ENCODE peak calls at places on chromosomes 11 and 22, in six cellular contexts. O is cardiac muscle cell; Z is upper lobe of right lung; D is H1; G is CD4-positive, alpha-beta T cell; S is endodermal cell. T is an unnamed sample.

GRCh38 chr11:48162197-48162886 is 54.3 kb upstream of the OR4B1 start:
- DNase-seq in O (no peak), Z (no peak), D (no peak), G (no peak), S (no peak), T (no peak)

GRCh38 chr22:40443675-40444482 is 73.5 kb downstream of the SGSM3 start:
- DNase-seq in O (no peak), Z (no peak), D (no peak), G (no peak), S (no peak), T (peak; percentile 65)

GRCh38 chr11:122007611-122008071 is 108.4 kb downstream of the BLID start:
- DNase-seq in O (no peak), Z (no peak), D (no peak), G (no peak), S (no peak), T (peak; percentile 56)

GRCh38 chr22:36238348-36239149 is 778 bp downstream of the APOL2 start:
- DNase-seq in O (peak; percentile 13), Z (no peak), D (no peak), G (no peak), S (no peak), T (peak; percentile 18)

GRCh38 chr11:64251986-64252837 is 882 bp downstream of the PLCB3 start:
- DNase-seq in O (no peak), Z (peak; percentile 85), D (no peak), G (no peak), S (peak; percentile 72), T (peak; percentile 74)

GRCh38 chr11:123903932-123904331 is 2.0 kb downstream of the OR8D4 start:
- DNase-seq in O (no peak), Z (no peak), D (no peak), G (no peak), S (no peak), T (no peak)

GRCh38 chr11:114308689-114309089 is 12.5 kb downstream of the NNMT start:
- DNase-seq in O (no peak), Z (no peak), D (no peak), G (no peak), S (no peak), T (no peak)

GRCh38 chr22:29394931-29395581 is 6.7 kb upstream of the AP1B1 start:
- DNase-seq in O (peak; percentile 88), Z (peak; percentile 72), D (peak; percentile 36), G (peak; percentile 55), S (peak; percentile 89), T (peak; percentile 67)

GRCh38 chr11:20512869-20513268 is 86.5 kb upstream of the SLC6A5 start:
- DNase-seq in O (no peak), Z (no peak), D (no peak), G (no peak), S (no peak), T (no peak)

GRCh38 chr11:10646956-10647355 is 46.6 kb downstream of the IRAG1 start:
- DNase-seq in O (no peak), Z (peak; percentile 52), D (no peak), G (no peak), S (no peak), T (no peak)

GRCh38 chr11:131392528-131393255 is 22.3 kb downstream of the NTM start:
- DNase-seq in O (peak; percentile 29), Z (no peak), D (peak; percentile 19), G (no peak), S (peak; percentile 78), T (no peak)

GRCh38 chr11:4684631-4685285 is 12.9 kb downstream of the OR51E2 start:
- DNase-seq in O (no peak), Z (no peak), D (no peak), G (no peak), S (no peak), T (no peak)

GRCh38 chr11:97743205-97743742 is 1277.5 kb upstream of the CNTN5 start:
- DNase-seq in O (no peak), Z (no peak), D (no peak), G (no peak), S (no peak), T (no peak)

GRCh38 chr11:460331-461199 is 10.5 kb downstream of the PTDSS2 start:
- DNase-seq in O (no peak), Z (peak; percentile 66), D (no peak), G (no peak), S (no peak), T (no peak)

GRCh38 chr22:48493733-48494132 is 1333.9 kb downstream of the BRD1 start:
- DNase-seq in O (no peak), Z (peak; percentile 41), D (no peak), G (no peak), S (no peak), T (peak; percentile 6)

GRCh38 chr11:41720761-41721160 is 261.3 kb upstream of the LRRC4C start:
- DNase-seq in O (no peak), Z (no peak), D (no peak), G (no peak), S (peak; percentile 69), T (no peak)

GRCh38 chr22:38222797-38223119 is 21.0 kb downstream of the MAFF start:
- DNase-seq in O (no peak), Z (no peak), D (no peak), G (no peak), S (no peak), T (no peak)

GRCh38 chr11:120302001-120302805 is 22.9 kb upstream of the TLCD5 start:
- DNase-seq in O (no peak), Z (peak; percentile 89), D (no peak), G (no peak), S (peak; percentile 69), T (no peak)

GRCh38 chr11:76796511-76797203 is 13.5 kb downstream of the TSKU start:
- DNase-seq in O (no peak), Z (no peak), D (no peak), G (no peak), S (peak; percentile 43), T (no peak)

GRCh38 chr11:130876100-130876499 is 40.2 kb downstream of the SNX19 start:
- DNase-seq in O (no peak), Z (no peak), D (no peak), G (no peak), S (peak; percentile 72), T (no peak)

GRCh38 chr11:19134004-19134403 is 17.0 kb downstream of the ZDHHC13 start:
- DNase-seq in O (no peak), Z (no peak), D (no peak), G (no peak), S (no peak), T (no peak)
- H3K9me3 ChIP-seq in O (peaks cover 3% of the 10 kb centered on the region), Z (no peaks in the 10 kb centered on the region), D (peaks cover 19% of the 10 kb centered on the region), G (no peaks in the 10 kb centered on the region), S (peaks cover 32% of the 10 kb centered on the region), T (no peaks in the 10 kb centered on the region)

DNA sequence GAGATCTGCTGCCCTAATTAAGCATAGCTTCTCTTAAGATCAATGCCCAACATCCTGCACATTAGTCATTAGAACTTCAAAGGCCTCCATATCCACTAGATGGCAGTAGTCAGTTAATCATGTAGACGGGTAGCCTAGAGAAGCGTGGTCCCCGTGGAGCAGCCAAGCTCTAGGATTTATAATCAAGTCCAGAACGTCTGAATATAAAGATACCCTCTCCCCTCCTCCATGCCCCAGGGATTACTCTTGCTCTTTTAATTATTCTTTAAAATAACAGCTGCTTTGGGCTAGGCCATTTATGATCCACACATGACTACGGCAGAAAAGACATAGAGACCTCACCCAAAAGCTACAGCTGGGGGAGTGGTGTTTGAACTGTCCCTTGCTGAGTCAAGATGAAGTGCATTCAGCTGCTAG is 327.6 kb upstream of the PLET1 start:
- DNase-seq in O (peak; percentile 92), Z (no peak), D (peak; percentile 19), G (peak; percentile 15), S (peak; percentile 81), T (peak; percentile 73)
- TF ChIP-seq CTCF in O (peak; percentile 75), Z (peak; percentile 74), D (peak; percentile 74), G (peak; percentile 78), S (peak; percentile 86), T (peak; percentile 84)

GRCh38 chr11:27699242-27699925 is 871 bp downstream of the BDNF start:
- DNase-seq in O (peak; percentile 47), Z (peak; percentile 54), D (no peak), G (no peak), S (peak; percentile 81), T (no peak)
- H3K27me3 ChIP-seq in O (peaks cover 84% of the 10 kb centered on the region), Z (peaks cover 75% of the 10 kb centered on the region), D (peaks cover 28% of the 10 kb centered on the region), G (peaks cover 85% of the 10 kb centered on the region), S (peaks cover 78% of the 10 kb centered on the region), T (peaks cover 15% of the 10 kb centered on the region)

GRCh38 chr11:2817431-2817830 is 68.1 kb downstream of the CDKN1C start:
- DNase-seq in O (no peak), Z (no peak), D (no peak), G (no peak), S (no peak), T (no peak)
- H3K9me3 ChIP-seq in O (no peaks in the 10 kb centered on the region), Z (no peaks in the 10 kb centered on the region), D (peaks cover 10% of the 10 kb centered on the region), G (peaks cover 17% of the 10 kb centered on the region), S (peaks cover 13% of the 10 kb centered on the region), T (peaks cover 8% of the 10 kb centered on the region)

GRCh38 chr11:24496728-24497396 is at the start of gene LUZP2:
- DNase-seq in O (peak; percentile 76), Z (peak; percentile 61), D (peak; percentile 57), G (no peak), S (peak; percentile 89), T (peak; percentile 16)
- TF ChIP-seq CTCF in O (no peak), Z (no peak), D (peak; percentile 40), G (no peak), S (peak; percentile 63), T (no peak)